ENCODE peak calls at places on chromosomes 12 and 14, in ten cellular contexts. One of them, this sample, is unnamed.

GRCh38 chr12:124392271-124392990 is 97.5 kb downstream of the RFLNA start:
- DNase-seq in EL: peak; percentile 82
- DNase-seq in SJSA1: peak; percentile 89
- DNase-seq in IMR-90: peak; percentile 45
- DNase-seq in AG08396: peak; percentile 67
- DNase-seq in lower leg skin: no peak
- DNase-seq in astrocyte of the hippocampus: peak; percentile 92
- DNase-seq in HCEC 1CT: no peak
- DNase-seq in substantia nigra: peak; percentile 60
- DNase-seq in endothelial cell of umbilical vein: peak; percentile 13
- DNase-seq in this sample: peak; percentile 82

GRCh38 chr12:129296636-129297035 is 443.4 kb downstream of the GLT1D1 start:
- DNase-seq in HCEC 1CT: no peak
- DNase-seq in lower leg skin: no peak
- DNase-seq in endothelial cell of umbilical vein: no peak
- DNase-seq in substantia nigra: no peak
- DNase-seq in AG08396: no peak
- DNase-seq in astrocyte of the hippocampus: peak; percentile 52
- DNase-seq in SJSA1: no peak
- DNase-seq in IMR-90: no peak
- DNase-seq in EL: no peak
- DNase-seq in this sample: no peak

GRCh38 chr12:57868870-57869609 is 22.5 kb upstream of the CTDSP2 start:
- DNase-seq in endothelial cell of umbilical vein: no peak
- DNase-seq in IMR-90: no peak
- DNase-seq in substantia nigra: peak; percentile 43
- DNase-seq in lower leg skin: peak; percentile 38
- DNase-seq in AG08396: peak; percentile 44
- DNase-seq in astrocyte of the hippocampus: peak; percentile 42
- DNase-seq in HCEC 1CT: no peak
- DNase-seq in EL: no peak
- DNase-seq in SJSA1: no peak
- DNase-seq in this sample: no peak

GRCh38 chr12:21296751-21297406 is 37.8 kb downstream of the SLCO1A2 start:
- DNase-seq in lower leg skin: no peak
- DNase-seq in EL: peak; percentile 36
- DNase-seq in substantia nigra: no peak
- DNase-seq in astrocyte of the hippocampus: peak; percentile 39
- DNase-seq in HCEC 1CT: peak; percentile 26
- DNase-seq in AG08396: peak; percentile 27
- DNase-seq in endothelial cell of umbilical vein: peak; percentile 13
- DNase-seq in SJSA1: peak; percentile 28
- DNase-seq in IMR-90: peak; percentile 2
- DNase-seq in this sample: no peak

GRCh38 chr14:75636100-75636692 is 24.5 kb downstream of the ERG28 start:
- DNase-seq in EL: peak; percentile 81
- DNase-seq in endothelial cell of umbilical vein: no peak
- DNase-seq in substantia nigra: peak; percentile 36
- DNase-seq in lower leg skin: no peak
- DNase-seq in HCEC 1CT: no peak
- DNase-seq in SJSA1: peak; percentile 2
- DNase-seq in AG08396: no peak
- DNase-seq in IMR-90: peak; percentile 32
- DNase-seq in astrocyte of the hippocampus: peak; percentile 50
- DNase-seq in this sample: no peak

GRCh38 chr12:131592972-131593371 is 117.9 kb upstream of the SFSWAP start:
- DNase-seq in AG08396: no peak
- DNase-seq in IMR-90: no peak
- DNase-seq in endothelial cell of umbilical vein: no peak
- DNase-seq in HCEC 1CT: no peak
- DNase-seq in astrocyte of the hippocampus: no peak
- DNase-seq in EL: no peak
- DNase-seq in substantia nigra: no peak
- DNase-seq in SJSA1: no peak
- DNase-seq in lower leg skin: no peak
- DNase-seq in this sample: no peak

GRCh38 chr12:56565510-56566101 is 44.0 kb downstream of the RBMS2 start:
- DNase-seq in IMR-90: peak; percentile 77
- DNase-seq in HCEC 1CT: peak; percentile 74
- DNase-seq in EL: peak; percentile 30
- DNase-seq in substantia nigra: peak; percentile 2
- DNase-seq in astrocyte of the hippocampus: peak; percentile 34
- DNase-seq in endothelial cell of umbilical vein: peak; percentile 98
- DNase-seq in SJSA1: no peak
- DNase-seq in lower leg skin: peak; percentile 66
- DNase-seq in AG08396: peak; percentile 63
- DNase-seq in this sample: peak; percentile 47

GRCh38 chr12:63805704-63806672 is 26.3 kb downstream of the RXYLT1 start:
- DNase-seq in endothelial cell of umbilical vein: no peak
- DNase-seq in IMR-90: no peak
- DNase-seq in AG08396: no peak
- DNase-seq in astrocyte of the hippocampus: no peak
- DNase-seq in substantia nigra: no peak
- DNase-seq in HCEC 1CT: no peak
- DNase-seq in EL: no peak
- DNase-seq in lower leg skin: no peak
- DNase-seq in SJSA1: no peak
- DNase-seq in this sample: no peak

GRCh38 chr12:1093166-1093751 is 102.2 kb downstream of the ERC1 start:
- DNase-seq in EL: peak; percentile 63
- DNase-seq in IMR-90: peak; percentile 67
- DNase-seq in SJSA1: peak; percentile 70
- DNase-seq in substantia nigra: no peak
- DNase-seq in AG08396: peak; percentile 32
- DNase-seq in lower leg skin: no peak
- DNase-seq in astrocyte of the hippocampus: peak; percentile 76
- DNase-seq in HCEC 1CT: peak; percentile 56
- DNase-seq in endothelial cell of umbilical vein: peak; percentile 73
- DNase-seq in this sample: no peak